ENCODE peak calls at places on chromosomes 16 and 17, in six cellular contexts. O is HCT116, I is endothelial cell of umbilical vein, B is GM23338, K is Panc1, Y is stomach. L is an unnamed sample.

GRCh38 chr17:19766421-19767270 is 18.5 kb upstream of the ALDH3A1 start:
- DNase-seq in O (peak), I (peak), B (peak), K (no peak), Y (peak), L (no peak)

GRCh38 chr17:69967910-69968411 is 107.1 kb upstream of the KCNJ16 start:
- DNase-seq in O (no peak), I (peak), B (no peak), K (no peak), Y (no peak), L (no peak)

GRCh38 chr17:56185905-56186783 is 32.9 kb downstream of the ANKFN1 start:
- DNase-seq in O (no peak), I (peak), B (no peak), K (no peak), Y (no peak), L (no peak)

GRCh38 chr17:82065638-82066303 is at the start of gene DUS1L:
- DNase-seq in O (no peak), I (peak), B (peak), K (no peak), Y (peak), L (no peak)

GRCh38 chr17:9291912-9292562 is 270.7 kb downstream of the NTN1 start:
- DNase-seq in O (no peak), I (peak), B (peak), K (peak), Y (peak), L (no peak)

GRCh38 chr17:65324977-65325376 is 187.8 kb downstream of the RGS9 start:
- DNase-seq in O (no peak), I (no peak), B (no peak), K (no peak), Y (no peak), L (no peak)

GRCh38 chr17:35981246-35981645 is at the start of gene CCL16:
- DNase-seq in O (no peak), I (no peak), B (no peak), K (no peak), Y (no peak), L (no peak)

GRCh38 chr17:28097901-28098300 is 55.4 kb downstream of the NLK start:
- DNase-seq in O (no peak), I (no peak), B (no peak), K (no peak), Y (no peak), L (peak)

GRCh38 chr17:38705803-38706624 is 941 bp downstream of the MLLT6 start:
- DNase-seq in O (no peak), I (peak), B (peak), K (no peak), Y (peak), L (no peak)
- TF ChIP-seq POLR2AphosphoS5 in O (peak), I (no peak), B (no peak), K (no peak), Y (no peak), L (peak)

GRCh38 chr16:1171854-1172428 is 19.0 kb downstream of the CACNA1H start:
- DNase-seq in O (no peak), I (no peak), B (no peak), K (no peak), Y (no peak), L (no peak)
- TF ChIP-seq POLR2AphosphoS5 in O (no peak), I (no peak), B (no peak), K (no peak), Y (no peak), L (no peak)

DNA sequence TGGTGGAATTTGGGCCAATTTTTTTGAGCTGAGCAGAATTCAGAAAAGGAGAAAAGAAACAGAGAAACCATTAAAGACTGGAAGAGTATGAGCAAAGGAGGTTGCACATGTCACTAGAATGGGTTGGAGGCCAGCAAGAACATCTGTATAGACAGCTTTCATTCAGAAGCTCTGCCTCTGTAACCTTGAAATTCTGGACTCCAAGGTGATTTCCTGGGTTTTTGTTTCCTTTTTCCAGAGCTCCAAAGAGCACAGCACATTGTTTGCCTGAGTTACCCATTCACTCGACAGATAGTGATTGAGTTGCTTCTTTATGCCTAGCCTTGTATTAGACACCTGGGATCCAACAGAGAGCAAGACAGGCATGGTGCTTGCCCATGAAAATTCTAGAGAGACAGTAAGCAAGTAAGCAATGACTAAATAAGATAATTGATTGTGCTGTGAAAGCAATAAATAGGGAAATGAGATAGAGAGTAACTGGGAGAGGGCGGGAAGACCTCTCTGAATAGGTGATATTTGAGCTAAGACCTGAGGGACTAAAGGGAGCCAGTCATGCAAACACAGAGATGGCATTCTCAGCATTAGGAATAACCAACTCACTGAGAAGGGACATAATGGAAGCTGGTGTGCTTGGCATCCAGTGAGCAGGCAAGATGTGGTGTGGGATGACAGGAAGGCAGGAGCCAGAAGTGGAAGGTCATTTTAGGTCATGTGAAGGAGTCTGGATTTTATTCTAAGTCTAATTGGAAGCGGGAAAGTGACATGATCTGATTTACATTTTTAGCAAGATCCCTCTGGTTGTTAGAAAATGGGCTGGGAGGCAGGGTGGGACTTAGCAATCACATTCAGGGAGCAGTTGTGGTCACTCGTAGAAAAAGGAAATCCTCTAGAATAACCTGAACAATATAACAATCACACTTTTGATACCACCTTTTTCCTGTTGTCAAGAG is 197.5 kb downstream of the HS3ST3A1 start:
- DNase-seq in O (no peak), I (no peak), B (peak), K (no peak), Y (no peak), L (no peak)
- TF ChIP-seq POLR2AphosphoS5 in O (no peak), I (no peak), B (no peak), K (no peak), Y (no peak), L (no peak)

GRCh38 chr17:40541060-40541872 is 24.0 kb downstream of the CCR7 start:
- DNase-seq in O (no peak), I (no peak), B (no peak), K (no peak), Y (no peak), L (no peak)

GRCh38 chr17:40539711-40540411 is 25.4 kb downstream of the CCR7 start:
- DNase-seq in O (no peak), I (no peak), B (no peak), K (no peak), Y (no peak), L (no peak)

GRCh38 chr17:40540448-40540847 is 24.8 kb downstream of the CCR7 start:
- DNase-seq in O (no peak), I (no peak), B (no peak), K (no peak), Y (no peak), L (no peak)

GRCh38 chr17:40538019-40538935 is 27.0 kb downstream of the CCR7 start:
- DNase-seq in O (no peak), I (no peak), B (no peak), K (no peak), Y (no peak), L (no peak)

DNA sequence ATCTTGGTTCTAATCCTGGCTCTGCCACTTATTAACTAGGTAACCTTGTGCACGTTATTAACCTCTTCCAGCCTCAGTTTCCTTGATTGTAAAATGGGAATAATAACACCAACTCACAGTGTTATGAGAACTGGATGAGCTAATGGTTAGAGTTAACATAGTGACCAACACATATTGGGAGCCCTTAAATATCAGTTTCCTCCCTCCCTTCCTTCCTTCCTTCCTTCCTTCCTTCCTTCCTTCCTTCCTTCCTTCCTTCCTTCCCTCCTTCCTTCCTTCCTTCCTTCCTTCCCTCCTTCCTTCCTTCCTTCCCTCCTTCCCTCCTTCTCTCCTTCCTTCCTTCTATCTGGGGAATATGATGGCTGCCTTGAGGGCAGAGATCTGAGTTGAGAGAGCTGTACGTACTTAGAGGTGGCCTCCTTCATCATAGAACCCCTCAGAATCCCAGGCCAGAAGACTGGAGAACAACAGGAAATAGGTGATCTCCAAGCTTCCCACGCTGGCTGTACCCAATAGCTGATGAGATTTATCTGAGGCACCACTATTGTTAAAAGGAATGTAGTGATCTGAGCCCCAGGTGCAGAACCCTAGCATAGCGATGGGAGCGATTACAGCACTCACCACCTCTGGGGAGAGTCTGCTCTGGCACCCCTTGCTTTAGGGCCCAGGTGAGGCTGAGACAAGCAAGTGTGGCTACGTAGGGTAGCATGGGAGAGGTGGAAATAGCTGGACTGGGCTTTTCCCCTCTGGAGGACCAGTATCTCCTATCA is 26.2 kb downstream of the CCR7 start:
- DNase-seq in O (no peak), I (peak), B (no peak), K (no peak), Y (no peak), L (no peak)
- TF ChIP-seq POLR2AphosphoS5 in O (no peak), I (no peak), B (no peak), K (no peak), Y (no peak), L (no peak)

GRCh38 chr16:4850211-4850610 is 2.9 kb downstream of the UBN1 start:
- DNase-seq in O (no peak), I (peak), B (no peak), K (no peak), Y (no peak), L (no peak)

GRCh38 chr16:4847774-4848587 is 700 bp downstream of the UBN1 start:
- DNase-seq in O (no peak), I (peak), B (peak), K (no peak), Y (peak), L (no peak)

GRCh38 chr16:4846901-4847773 is at the start of the genes GLYR1 and UBN1:
- DNase-seq in O (peak), I (peak), B (peak), K (peak), Y (peak), L (peak)

GRCh38 chr16:4840984-4841383 is 6.1 kb downstream of the GLYR1 start:
- DNase-seq in O (no peak), I (no peak), B (no peak), K (no peak), Y (no peak), L (no peak)

GRCh38 chr16:4846503-4846900 is 586 bp downstream of the GLYR1 start:
- DNase-seq in O (no peak), I (peak), B (peak), K (no peak), Y (peak), L (no peak)
- TF ChIP-seq POLR2AphosphoS5 in O (no peak), I (no peak), B (no peak), K (no peak), Y (peak), L (no peak)

GRCh38 chr17:4946312-4946976 is 1.9 kb downstream of the PFN1 start:
- DNase-seq in O (no peak), I (no peak), B (no peak), K (no peak), Y (no peak), L (no peak)
- TF ChIP-seq POLR2AphosphoS5 in O (no peak), I (no peak), B (peak), K (peak), Y (no peak), L (peak)

GRCh38 chr17:6712058-6712853 is 913 bp downstream of the SLC13A5 start:
- DNase-seq in O (no peak), I (no peak), B (peak), K (no peak), Y (no peak), L (no peak)

GRCh38 chr17:6713130-6713917 is at the start of gene SLC13A5:
- DNase-seq in O (no peak), I (peak), B (peak), K (no peak), Y (no peak), L (no peak)

GRCh38 chr17:6713918-6714271 is 726 bp upstream of the SLC13A5 start:
- DNase-seq in O (no peak), I (no peak), B (peak), K (no peak), Y (no peak), L (no peak)

GRCh38 chr17:6711681-6712057 is 1.5 kb downstream of the SLC13A5 start:
- DNase-seq in O (no peak), I (no peak), B (no peak), K (no peak), Y (no peak), L (no peak)

DNA sequence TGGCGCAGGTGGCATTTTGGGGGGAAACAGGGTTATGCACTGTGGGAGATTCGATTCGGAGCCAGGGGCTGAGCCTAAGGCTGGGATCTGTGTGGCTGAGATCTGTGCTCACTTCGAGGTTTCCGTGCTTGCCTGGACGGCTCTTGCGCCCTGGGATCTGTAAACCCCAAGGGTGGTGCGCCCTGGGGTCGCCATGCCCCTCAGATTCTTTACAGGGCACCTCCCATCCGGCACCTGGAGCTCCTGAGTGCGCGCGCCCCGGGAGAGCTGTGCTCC is 377 bp downstream of the SLC13A5 start:
- DNase-seq in O (no peak), I (no peak), B (no peak), K (no peak), Y (no peak), L (no peak)
- TF ChIP-seq POLR2AphosphoS5 in O (no peak), I (no peak), B (no peak), K (no peak), Y (no peak), L (no peak)

GRCh38 chr17:76641501-76641900 is 2.1 kb downstream of the ST6GALNAC1 start:
- DNase-seq in O (peak), I (no peak), B (peak), K (no peak), Y (no peak), L (no peak)
- TF ChIP-seq POLR2AphosphoS5 in O (no peak), I (no peak), B (no peak), K (no peak), Y (peak), L (no peak)

DNA sequence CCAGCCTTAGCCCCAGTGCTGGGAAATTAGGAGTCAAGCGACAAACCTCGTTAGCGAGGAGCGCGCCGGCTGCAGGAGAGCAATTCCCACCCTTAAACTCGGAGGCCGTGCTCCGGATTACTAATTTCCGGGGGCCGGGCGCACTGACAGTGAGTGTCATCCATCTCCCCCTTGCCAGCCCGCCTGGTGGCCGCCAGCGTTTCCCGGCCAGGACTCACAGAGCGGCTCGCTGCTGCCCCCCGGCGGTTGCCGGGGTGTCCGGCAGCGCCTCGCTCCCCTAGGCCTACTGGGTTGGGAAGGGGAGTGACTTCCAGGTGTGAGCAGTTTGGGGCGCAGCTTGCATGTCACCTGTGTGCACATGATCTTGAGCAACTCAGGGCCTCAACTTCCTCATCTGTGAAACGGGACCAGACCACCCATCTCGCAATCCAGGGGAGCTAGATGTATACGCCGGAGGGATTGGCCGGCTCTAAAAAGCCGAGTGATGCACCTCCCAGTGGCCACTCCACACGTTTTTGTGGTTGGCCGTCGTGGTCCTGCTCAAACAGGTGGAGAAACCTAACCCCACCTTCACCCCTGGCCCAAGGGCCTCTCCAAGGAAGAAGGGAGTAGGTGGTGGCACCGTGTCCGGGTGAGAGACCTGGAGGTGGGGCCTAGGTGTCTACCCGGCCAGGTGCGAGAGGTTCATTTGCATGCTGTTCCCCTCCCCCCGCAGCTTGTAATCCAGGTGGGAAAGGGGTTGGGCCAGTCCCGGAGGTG is 2.5 kb upstream of the GSE1 start:
- DNase-seq in O (peak), I (peak), B (peak), K (peak), Y (peak), L (no peak)
- TF ChIP-seq POLR2AphosphoS5 in O (peak), I (no peak), B (peak), K (no peak), Y (no peak), L (no peak)

GRCh38 chr16:2156849-2157224 is 1.3 kb downstream of the TRAF7 start:
- DNase-seq in O (no peak), I (no peak), B (peak), K (no peak), Y (no peak), L (no peak)
- TF ChIP-seq POLR2AphosphoS5 in O (no peak), I (no peak), B (no peak), K (no peak), Y (no peak), L (no peak)